ENCODE peak calls at places on chromosomes 4 and X, in ten cellular contexts. K is WTC11, Q is A549, W is endothelial cell of umbilical vein, N is K562, J is H1, R is GM12878, S is HCT116, X is SK-N-SH, Z is HepG2. V is an unnamed sample.

GRCh38 chrX:55488559-55489314 is 911 bp downstream of the USP51 start:
- DNase-seq in J (no peak), N (peak), W (peak), R (peak), S (no peak), Z (no peak), Q (peak), K (peak), X (peak), V (peak)

GRCh38 chr4:163331629-163332360 is 601 bp downstream of the NPY1R start:
- DNase-seq in N (no peak), Z (no peak), W (peak), K (peak), X (peak), Q (no peak), J (no peak), R (no peak), S (no peak), V (no peak)

GRCh38 chrX:77937291-77937690 is 26.8 kb downstream of the ATP7A start:
- DNase-seq in J (no peak), N (no peak), K (no peak), R (no peak), X (no peak), Q (peak), W (peak), Z (no peak), S (no peak), V (no peak)

GRCh38 chrX:68846536-68846935 is 17.7 kb downstream of the EFNB1 start:
- DNase-seq in K (peak), N (no peak), R (no peak), Q (no peak), W (no peak), Z (no peak), S (no peak), X (no peak), J (peak), V (no peak)

GRCh38 chrX:87518504-87518903 is 902 bp downstream of the KLHL4 start:
- DNase-seq in J (no peak), K (no peak), Q (no peak), S (no peak), Z (no peak), W (peak), X (no peak), N (no peak), R (no peak), V (no peak)

GRCh38 chr4:53478671-53479456 is 101.4 kb downstream of the FIP1L1 start:
- DNase-seq in N (no peak), Z (no peak), X (no peak), Q (peak), W (no peak), S (no peak), K (no peak), R (no peak), J (no peak), V (no peak)

GRCh38 chr4:98939446-98939845 is 10.5 kb upstream of the EIF4E start:
- DNase-seq in N (no peak), W (no peak), S (no peak), X (no peak), R (no peak), Z (no peak), J (no peak), K (no peak), Q (no peak), V (no peak)

GRCh38 chr4:45442466-45442865 is 681.4 kb downstream of the GABRG1 start:
- DNase-seq in R (no peak), X (peak), Z (no peak), J (no peak), N (no peak), K (no peak), W (no peak), Q (peak), S (no peak), V (peak)

GRCh38 chr4:40769266-40769665 is 19.5 kb downstream of the NSUN7 start:
- DNase-seq in W (no peak), Z (no peak), X (no peak), K (no peak), J (no peak), R (no peak), S (no peak), N (no peak), Q (no peak), V (no peak)

GRCh38 chr4:8211229-8211628 is 12.1 kb downstream of the SH3TC1 start:
- DNase-seq in Q (no peak), R (no peak), W (no peak), N (no peak), J (no peak), K (no peak), Z (no peak), X (no peak), S (no peak), V (no peak)

GRCh38 chr4:140641789-140642439 is 73.2 kb upstream of the UCP1 start:
- DNase-seq in Q (no peak), J (no peak), N (no peak), K (peak), X (peak), R (no peak), W (no peak), S (no peak), Z (peak), V (no peak)

GRCh38 chr4:83219344-83219990 is 65.1 kb downstream of the COQ2 start:
- DNase-seq in S (no peak), X (no peak), Q (no peak), J (no peak), Z (no peak), W (peak), R (peak), N (no peak), K (no peak), V (no peak)

GRCh38 chr4:105712766-105713165 is 4.2 kb downstream of the GSTCD start:
- DNase-seq in N (no peak), J (no peak), K (no peak), Z (no peak), S (no peak), R (no peak), Q (no peak), X (no peak), W (no peak), V (no peak)

GRCh38 chr4:137601924-137602323 is 69.6 kb upstream of the PCDH18 start:
- DNase-seq in Z (no peak), Q (peak), K (no peak), X (no peak), R (no peak), W (no peak), S (no peak), N (no peak), J (no peak), V (no peak)

GRCh38 chrX:41808042-41808441 is 84.1 kb downstream of the GPR82 start:
- DNase-seq in N (no peak), S (no peak), R (no peak), Z (no peak), X (no peak), K (no peak), J (no peak), W (no peak), Q (no peak), V (no peak)

GRCh38 chr4:7161721-7162214 is 30.6 kb upstream of the SORCS2 start:
- DNase-seq in Z (no peak), K (no peak), J (no peak), W (no peak), R (no peak), Q (no peak), N (no peak), X (peak), S (no peak), V (no peak)

GRCh38 chr4:169345207-169345788 is 74.5 kb upstream of the SH3RF1 start:
- DNase-seq in N (no peak), S (peak), R (no peak), Z (no peak), X (peak), Q (no peak), W (peak), J (no peak), K (no peak), V (no peak)

GRCh38 chrX:55841962-55842752 is 124.6 kb downstream of the RRAGB start:
- DNase-seq in R (no peak), N (no peak), W (no peak), Z (no peak), Q (no peak), K (no peak), X (no peak), S (no peak), J (no peak), V (no peak)

GRCh38 chr4:79317711-79318110 is 8.2 kb downstream of the NAA11 start:
- DNase-seq in Z (no peak), W (no peak), X (no peak), J (no peak), N (no peak), S (no peak), K (no peak), R (no peak), Q (no peak), V (no peak)

GRCh38 chr4:107616838-107617389 is 103.1 kb downstream of the PAPSS1 start:
- DNase-seq in X (no peak), N (no peak), S (no peak), J (no peak), Z (peak), W (no peak), Q (no peak), K (no peak), R (no peak), V (no peak)

GRCh38 chr4:54659213-54660144 is 1.7 kb downstream of the KIT start:
- DNase-seq in X (peak), W (peak), S (no peak), N (no peak), K (no peak), J (no peak), Z (no peak), R (no peak), Q (no peak), V (peak)

GRCh38 chrX:10597871-10598270 is 22.5 kb downstream of the MID1 start:
- DNase-seq in Q (peak), N (no peak), Z (peak), R (no peak), W (peak), J (no peak), X (no peak), S (no peak), K (peak), V (peak)

GRCh38 chrX:40755291-40756249 is 20.2 kb upstream of the MED14 start:
- DNase-seq in J (no peak), N (no peak), Q (no peak), R (no peak), X (no peak), K (no peak), W (peak), Z (no peak), S (no peak), V (no peak)

GRCh38 chrX:107805179-107805578 is 20.5 kb upstream of the MID2 start:
- DNase-seq in W (no peak), J (no peak), Z (no peak), K (no peak), S (no peak), N (no peak), X (no peak), R (no peak), Q (no peak), V (no peak)

GRCh38 chr4:61443813-61444510 is 243.8 kb downstream of the ADGRL3 start:
- DNase-seq in S (no peak), Q (no peak), K (no peak), J (no peak), R (no peak), Z (peak), W (no peak), X (no peak), N (no peak), V (no peak)

GRCh38 chr4:76434901-76435688 is at the start of gene SHROOM3:
- DNase-seq in Z (no peak), W (no peak), R (no peak), Q (no peak), J (no peak), S (no peak), N (no peak), X (no peak), K (no peak), V (no peak)

GRCh38 chr4:103002551-103002950 is 17.0 kb downstream of the SLC9B1 start:
- DNase-seq in Q (no peak), R (no peak), S (no peak), J (no peak), W (peak), Z (no peak), X (no peak), N (no peak), K (no peak), V (no peak)

GRCh38 chrX:119537487-119537886 is 27.7 kb downstream of the STEEP1 start:
- DNase-seq in N (no peak), Q (no peak), K (no peak), J (no peak), R (no peak), X (no peak), W (no peak), S (no peak), Z (no peak), V (no peak)

GRCh38 chr4:37219251-37219650 is 25.3 kb upstream of the NWD2 start:
- DNase-seq in N (no peak), S (no peak), Q (no peak), X (no peak), R (no peak), Z (no peak), K (no peak), J (no peak), W (no peak), V (no peak)

GRCh38 chr4:88002786-88003185 is 4.6 kb upstream of the PKD2 start:
- DNase-seq in Z (no peak), X (no peak), Q (peak), R (no peak), W (no peak), J (no peak), N (no peak), S (no peak), K (no peak), V (no peak)

GRCh38 chr4:122047706-122048425 is 96.0 kb upstream of the TRPC3 start:
- DNase-seq in X (no peak), Z (no peak), R (no peak), J (no peak), Q (no peak), K (no peak), N (no peak), S (no peak), W (no peak), V (no peak)

GRCh38 chr4:174847801-174848427 is 18.9 kb upstream of the GLRA3 start:
- DNase-seq in R (no peak), Z (no peak), S (no peak), K (no peak), Q (no peak), J (no peak), X (no peak), N (no peak), W (no peak), V (no peak)

GRCh38 chr4:15398001-15398400 is 29.8 kb upstream of the C1QTNF7 start:
- DNase-seq in R (no peak), J (no peak), W (no peak), N (no peak), S (no peak), Q (no peak), X (no peak), K (no peak), Z (no peak), V (no peak)

GRCh38 chr4:153661215-153661822 is 22.8 kb upstream of the TLR2 start:
- DNase-seq in Z (no peak), R (no peak), K (no peak), N (no peak), Q (no peak), J (no peak), X (no peak), S (no peak), W (peak), V (peak)

GRCh38 chr4:151315212-151315886 is 10.1 kb downstream of the SH3D19 start:
- DNase-seq in R (no peak), X (no peak), N (no peak), Z (peak), S (peak), K (no peak), J (no peak), Q (no peak), W (peak), V (no peak)

GRCh38 chr4:57151481-57151880 is 41.3 kb upstream of the IGFBP7 start:
- DNase-seq in X (no peak), W (peak), S (no peak), R (no peak), K (no peak), Z (no peak), J (no peak), N (no peak), Q (peak), V (no peak)

GRCh38 chr4:128542047-128542446 is 254.4 kb upstream of the PGRMC2 start:
- DNase-seq in S (no peak), R (no peak), K (no peak), W (no peak), X (no peak), J (no peak), Q (no peak), N (no peak), Z (no peak), V (no peak)

GRCh38 chr4:112589207-112589606 is 47.5 kb downstream of the ZGRF1 start:
- DNase-seq in N (peak), X (no peak), Q (peak), W (peak), R (no peak), Z (peak), J (no peak), K (no peak), S (peak), V (peak)
- TF ChIP-seq MAX in N (no peak), X (no peak), Q (no peak), W (no peak), R (no peak), Z (no peak), J (no peak), K (no peak), S (no peak), V (no peak)

GRCh38 chr4:109406337-109406931 is 27.2 kb upstream of the SEC24B start:
- DNase-seq in X (peak), W (peak), Q (peak), R (no peak), J (no peak), Z (peak), N (peak), K (no peak), S (peak), V (peak)
- TF ChIP-seq MAX in X (no peak), W (no peak), Q (no peak), R (no peak), J (no peak), Z (no peak), N (no peak), K (no peak), S (no peak), V (no peak)

GRCh38 chrX:136652822-136653723 is 5.1 kb downstream of the CD40LG start:
- DNase-seq in Z (no peak), R (no peak), X (no peak), N (no peak), S (no peak), J (no peak), Q (no peak), W (no peak), K (no peak), V (no peak)
- TF ChIP-seq MAX in Z (no peak), R (no peak), X (no peak), N (no peak), S (no peak), J (no peak), Q (no peak), W (no peak), K (no peak), V (no peak)

DNA sequence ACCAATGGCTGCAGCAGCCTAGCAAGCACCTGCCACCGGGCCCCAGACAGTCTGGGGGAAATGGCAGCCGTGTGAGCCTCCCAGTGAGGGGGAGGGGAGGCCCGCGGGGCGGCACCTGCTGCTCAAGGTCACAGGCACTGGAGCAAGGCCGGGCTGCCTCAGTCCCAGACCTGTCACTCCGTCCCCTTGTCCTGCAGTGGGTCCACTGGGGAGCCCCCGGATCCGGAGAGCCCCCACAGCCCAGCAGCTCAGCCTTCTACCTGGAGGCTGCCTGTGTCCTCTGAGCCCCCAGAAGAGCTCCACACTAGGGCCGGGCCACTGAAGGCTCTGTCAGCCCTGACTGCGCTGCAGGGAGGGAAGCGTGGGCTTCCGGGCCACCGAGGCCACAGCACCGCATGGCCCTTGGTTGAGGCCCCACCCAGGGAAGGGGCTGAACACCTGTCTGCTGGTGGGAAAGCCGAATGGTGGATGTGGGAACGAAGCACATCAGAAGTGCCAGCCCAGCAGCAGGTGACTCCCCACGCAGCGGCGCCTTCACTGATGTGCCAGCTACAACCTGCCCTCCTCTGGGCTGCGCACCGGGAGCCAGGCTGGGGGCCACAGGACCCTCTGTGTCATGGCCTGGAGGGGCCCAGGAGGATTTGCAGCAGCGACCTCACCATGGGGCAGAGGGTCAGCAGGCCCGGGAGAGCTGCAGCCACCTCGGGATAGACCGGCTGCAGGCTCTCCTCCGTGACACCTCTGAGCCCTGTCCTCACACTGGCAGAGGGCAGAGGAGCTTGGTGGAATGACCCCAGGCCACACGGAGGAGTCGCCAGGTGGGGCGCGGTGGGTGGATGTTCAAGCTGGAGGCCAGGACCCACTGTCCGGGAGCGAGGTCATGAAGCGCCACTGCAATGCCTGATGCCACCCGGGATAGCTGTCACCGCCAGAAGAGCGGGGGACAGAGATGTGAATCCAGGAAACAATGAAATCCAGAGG is 35.0 kb upstream of the MXD4 start:
- DNase-seq in Z (no peak), W (no peak), R (no peak), Q (no peak), X (peak), N (no peak), K (no peak), S (no peak), J (no peak), V (no peak)
- TF ChIP-seq MAX in Z (no peak), W (no peak), R (no peak), Q (no peak), X (no peak), N (no peak), K (no peak), S (no peak), J (no peak), V (no peak)

GRCh38 chr4:112526061-112526460 is 10.1 kb upstream of the NEUROG2 start:
- DNase-seq in R (no peak), X (no peak), J (no peak), Z (no peak), K (no peak), W (no peak), Q (no peak), S (no peak), N (no peak), V (no peak)

GRCh38 chr4:112522389-112522788 is 6.4 kb upstream of the NEUROG2 start:
- DNase-seq in X (no peak), R (no peak), J (no peak), Q (no peak), W (no peak), N (no peak), Z (no peak), K (no peak), S (no peak), V (no peak)

GRCh38 chr4:112521123-112522116 is 5.4 kb upstream of the NEUROG2 start:
- DNase-seq in W (no peak), J (no peak), X (no peak), S (no peak), Z (no peak), Q (no peak), N (no peak), K (peak), R (no peak), V (no peak)

GRCh38 chr4:112523008-112523440 is 7.0 kb upstream of the NEUROG2 start:
- DNase-seq in S (no peak), W (peak), Z (no peak), K (peak), Q (peak), R (no peak), N (peak), X (no peak), J (no peak), V (peak)

GRCh38 chr4:112523764-112524505 is 8.0 kb upstream of the NEUROG2 start:
- DNase-seq in J (peak), X (peak), K (peak), S (peak), Z (peak), R (no peak), N (peak), W (no peak), Q (peak), V (peak)
- TF ChIP-seq MAX in J (no peak), X (no peak), K (peak), S (no peak), Z (no peak), R (no peak), N (no peak), W (no peak), Q (no peak), V (no peak)

DNA sequence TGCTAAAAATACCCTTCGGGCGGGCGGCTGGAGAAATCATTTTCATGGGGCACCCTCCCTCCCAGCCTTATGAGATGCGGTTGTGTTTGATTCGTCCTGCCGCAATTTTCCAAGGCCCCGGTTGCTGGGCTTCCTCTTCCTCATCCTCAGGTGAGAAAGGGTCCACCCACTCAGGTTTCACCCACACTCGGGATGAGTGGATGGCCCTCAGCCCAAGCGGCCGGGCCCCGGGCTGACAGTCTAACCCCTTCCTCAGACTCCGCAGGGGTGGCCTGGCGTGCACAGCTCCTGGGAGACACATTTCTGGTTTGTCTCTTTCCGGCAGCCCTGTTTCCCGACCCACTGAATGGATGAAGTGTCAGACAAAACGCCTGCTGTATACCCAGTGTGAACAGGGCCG is 116.5 kb upstream of the LRPAP1 start:
- DNase-seq in Q (no peak), N (no peak), J (no peak), K (no peak), R (no peak), X (no peak), Z (no peak), W (no peak), S (no peak), V (no peak)
- TF ChIP-seq MAX in Q (no peak), N (no peak), J (no peak), K (no peak), R (no peak), X (no peak), Z (no peak), W (no peak), S (no peak), V (no peak)